ENCODE peak calls at places on chromosomes 7 and 10, in eight cellular contexts. I, T, P, B, S, Z, N and W are unnamed samples. For H3K4me1, the result is how much of the 10 kb centered on the place peaks cover.

GRCh38 chr7:41695661-41696322 is 7.1 kb downstream of the INHBA start:
- ATAC-seq in I (no peak), T (no peak), P (no peak), B (no peak), S (no peak), Z (no peak), N (no peak), W (peak)

GRCh38 chr10:94123253-94123995 is 129.7 kb downstream of the PLCE1 start:
- ATAC-seq in I (peak), T (peak), P (no peak), B (no peak), S (no peak), Z (no peak), N (peak), W (peak)

GRCh38 chr10:88194041-88194887 is 330.8 kb downstream of the PTEN start:
- ATAC-seq in I (no peak), T (no peak), P (peak), B (peak), S (no peak), Z (no peak), N (no peak), W (peak)

GRCh38 chr10:10460452-10460851 is 557.2 kb upstream of the CELF2 start:
- ATAC-seq in I (no peak), T (no peak), P (no peak), B (no peak), S (no peak), Z (no peak), N (no peak), W (no peak)

GRCh38 chr10:4648968-4649367 is 177.0 kb upstream of the AKR1E2 start:
- ATAC-seq in I (no peak), T (no peak), P (no peak), B (no peak), S (no peak), Z (no peak), N (no peak), W (no peak)

GRCh38 chr7:105438254-105438653 is 49.5 kb upstream of the SRPK2 start:
- ATAC-seq in I (no peak), T (no peak), P (no peak), B (no peak), S (no peak), Z (no peak), N (no peak), W (no peak)

GRCh38 chr10:1462032-1462431 is 275.3 kb downstream of the ADARB2 start:
- ATAC-seq in I (no peak), T (no peak), P (no peak), B (no peak), S (no peak), Z (no peak), N (no peak), W (no peak)

GRCh38 chr10:62054408-62054807 is 152.9 kb downstream of the ARID5B start:
- ATAC-seq in I (no peak), T (no peak), P (peak), B (no peak), S (no peak), Z (no peak), N (no peak), W (no peak)

GRCh38 chr10:123726381-123726780 is 60.2 kb downstream of the GPR26 start:
- ATAC-seq in I (no peak), T (no peak), P (no peak), B (no peak), S (no peak), Z (no peak), N (no peak), W (no peak)

GRCh38 chr7:100830396-100830795 is 3.1 kb upstream of the EPHB4 start:
- ATAC-seq in I (no peak), T (no peak), P (no peak), B (no peak), S (no peak), Z (no peak), N (no peak), W (no peak)

GRCh38 chr7:46932656-46933424 is 649.1 kb downstream of the TNS3 start:
- ATAC-seq in I (no peak), T (peak), P (no peak), B (no peak), S (no peak), Z (peak), N (no peak), W (peak)

GRCh38 chr10:43308986-43309385 is 42.1 kb upstream of the RASGEF1A start:
- ATAC-seq in I (no peak), T (no peak), P (no peak), B (no peak), S (no peak), Z (no peak), N (no peak), W (peak)

GRCh38 chr7:120398284-120399000 is 125.5 kb downstream of the KCND2 start:
- ATAC-seq in I (no peak), T (no peak), P (peak), B (no peak), S (no peak), Z (no peak), N (no peak), W (no peak)

GRCh38 chr7:120400806-120401455 is 128.0 kb downstream of the KCND2 start:
- ATAC-seq in I (no peak), T (no peak), P (peak), B (no peak), S (no peak), Z (no peak), N (no peak), W (no peak)

GRCh38 chr7:120394595-120394994 is 121.6 kb downstream of the KCND2 start:
- ATAC-seq in I (no peak), T (no peak), P (peak), B (no peak), S (no peak), Z (no peak), N (no peak), W (no peak)

DNA sequence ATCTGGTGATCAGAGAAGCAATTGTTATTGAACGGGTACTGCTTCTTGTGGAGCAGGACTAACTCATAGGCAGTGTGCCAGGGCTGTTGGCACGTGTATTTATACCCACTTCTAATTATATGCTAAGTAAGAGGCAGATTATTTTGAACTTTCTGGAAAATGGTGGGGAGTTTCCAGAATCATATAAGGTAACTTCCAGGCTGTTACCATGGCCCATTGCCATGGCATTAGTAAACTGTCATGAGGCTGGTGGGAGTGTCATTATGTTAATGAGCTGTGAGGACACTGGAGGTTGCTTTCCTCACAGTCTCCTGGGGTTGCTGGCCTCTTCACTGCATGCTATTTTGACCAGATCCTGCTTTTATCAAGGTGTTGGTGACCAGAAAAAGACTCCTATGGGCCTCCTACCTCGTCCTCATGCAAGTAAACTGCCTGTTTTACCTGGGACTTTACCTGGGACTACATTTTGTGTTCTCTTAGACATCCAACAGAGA is 122.6 kb downstream of the KCND2 start:
- ATAC-seq in I (no peak), T (no peak), P (peak), B (no peak), S (no peak), Z (no peak), N (no peak), W (no peak)
- TF ChIP-seq POLR2AphosphoS5 in I (no peak), T (no peak), P (peak), B (no peak), S (no peak), Z (no peak), N (no peak), W (no peak)

GRCh38 chr7:74031403-74032190 is 3.6 kb downstream of the ELN start:
- ATAC-seq in I (no peak), T (no peak), P (no peak), B (no peak), S (no peak), Z (no peak), N (no peak), W (no peak)

GRCh38 chr7:74029991-74030415 is 2.0 kb downstream of the ELN start:
- ATAC-seq in I (no peak), T (no peak), P (no peak), B (no peak), S (no peak), Z (no peak), N (no peak), W (no peak)

GRCh38 chr7:74032191-74032490 is 4.2 kb downstream of the ELN start:
- ATAC-seq in I (peak), T (peak), P (no peak), B (no peak), S (no peak), Z (no peak), N (no peak), W (peak)

GRCh38 chr7:74029094-74029785 is 1.3 kb downstream of the ELN start:
- ATAC-seq in I (no peak), T (no peak), P (no peak), B (no peak), S (no peak), Z (no peak), N (no peak), W (no peak)

DNA sequence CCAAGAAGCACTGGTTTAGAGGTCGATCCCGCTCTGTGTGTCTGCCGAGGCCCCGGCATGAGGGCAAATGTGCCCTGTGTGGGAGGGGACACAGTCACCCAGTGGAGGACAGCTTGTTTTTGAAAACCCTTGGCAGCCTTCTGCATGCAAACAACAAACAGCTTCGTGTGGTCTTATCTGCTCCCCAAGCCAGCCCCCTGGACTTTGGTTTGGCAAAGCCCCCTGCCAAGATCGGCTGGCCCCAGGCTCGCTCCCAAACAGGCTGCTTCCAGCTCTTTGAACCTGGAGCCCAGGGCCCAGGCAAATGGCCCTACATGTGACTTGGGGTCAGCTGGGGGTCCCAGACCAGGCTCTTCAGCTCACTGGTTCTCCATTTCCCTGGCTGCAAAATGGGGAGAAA is 2.9 kb downstream of the ELN start:
- ATAC-seq in I (no peak), T (no peak), P (no peak), B (no peak), S (no peak), Z (no peak), N (no peak), W (no peak)
- H3K4me1 ChIP-seq in I (under half), T (under half), P (under half), B (under half), S (under half), Z (under half), N (under half), W (under half)

GRCh38 chr7:157625973-157626790 is 289.4 kb downstream of the DNAJB6 start:
- ATAC-seq in I (no peak), T (no peak), P (no peak), B (no peak), S (no peak), Z (no peak), N (no peak), W (no peak)
- H3K4me3 ChIP-seq in I (no peak), T (no peak), P (no peak), B (no peak), S (no peak), Z (no peak), N (no peak), W (no peak)

GRCh38 chr7:28836661-28837060 is 121.5 kb downstream of the TRIL start:
- ATAC-seq in I (no peak), T (no peak), P (no peak), B (no peak), S (no peak), Z (no peak), N (no peak), W (no peak)
- TF ChIP-seq POLR2AphosphoS5 in I (no peak), T (no peak), P (no peak), B (no peak), S (no peak), Z (no peak), N (no peak), W (no peak)

GRCh38 chr7:114928060-114928459 is 6.2 kb downstream of the MDFIC start:
- ATAC-seq in I (no peak), T (no peak), P (peak), B (no peak), S (no peak), Z (no peak), N (no peak), W (no peak)
- H3K4me1 ChIP-seq in I (under half), T (under half), P (under half), B (under half), S (under half), Z (under half), N (under half), W (under half)